ENCODE peak calls at places on chromosomes 16 and 17, in eight cellular contexts. R is esophagus squamous epithelium; Y is thyroid gland; W is CD8-positive, alpha-beta T cell; I is trophoblast cell; G is thoracic aorta; M is CD8-positive, alpha-beta memory T cell; C is MM.1S. K is an unnamed sample.

GRCh38 chr17:14308965-14309879 is 8.3 kb downstream of the HS3ST3B1 start:
- DNase-seq in R (peak; percentile 24), Y (peak; percentile 81), W (peak; percentile 90), I (peak; percentile 97), G (no peak), M (peak; percentile 89), C (no peak), K (peak; percentile 98)

GRCh38 chr16:57815987-57816745 is 13.9 kb upstream of the KIFC3 start:
- DNase-seq in R (peak; percentile 36), Y (peak; percentile 97), W (peak; percentile 46), I (peak; percentile 100), G (peak; percentile 76), M (no peak), C (peak; percentile 92), K (peak; percentile 92)

GRCh38 chr16:63130942-63131341 is 1094.7 kb upstream of the CDH8 start:
- DNase-seq in R (no peak), Y (no peak), W (no peak), I (no peak), G (no peak), M (no peak), C (no peak), K (no peak)

GRCh38 chr17:20010099-20010863 is 1.1 kb downstream of the SPECC1 start:
- DNase-seq in R (no peak), Y (peak; percentile 39), W (no peak), I (peak; percentile 20), G (no peak), M (peak; percentile 7), C (peak; percentile 44), K (peak; percentile 71)

GRCh38 chr17:78501241-78502036 is 75.8 kb downstream of the DNAH17 start:
- DNase-seq in R (no peak), Y (no peak), W (no peak), I (no peak), G (no peak), M (no peak), C (no peak), K (no peak)

GRCh38 chr16:19809693-19810092 is 75.0 kb downstream of the GPRC5B start:
- DNase-seq in R (no peak), Y (no peak), W (no peak), I (no peak), G (no peak), M (no peak), C (no peak), K (no peak)

GRCh38 chr17:36089888-36090836 is at the start of gene CCL3:
- DNase-seq in R (no peak), Y (no peak), W (peak; percentile 35), I (peak; percentile 32), G (no peak), M (no peak), C (peak; percentile 94), K (no peak)

GRCh38 chr16:88073201-88073721 is 122.0 kb downstream of the BANP start:
- DNase-seq in R (no peak), Y (no peak), W (no peak), I (no peak), G (no peak), M (no peak), C (no peak), K (no peak)

GRCh38 chr17:80348551-80349436 is 66.2 kb upstream of the ENDOV start:
- DNase-seq in R (no peak), Y (no peak), W (no peak), I (no peak), G (no peak), M (no peak), C (no peak), K (no peak)

GRCh38 chr17:56543280-56543679 is 50.2 kb upstream of the NOG start:
- DNase-seq in R (no peak), Y (no peak), W (no peak), I (no peak), G (no peak), M (no peak), C (no peak), K (no peak)

DNA sequence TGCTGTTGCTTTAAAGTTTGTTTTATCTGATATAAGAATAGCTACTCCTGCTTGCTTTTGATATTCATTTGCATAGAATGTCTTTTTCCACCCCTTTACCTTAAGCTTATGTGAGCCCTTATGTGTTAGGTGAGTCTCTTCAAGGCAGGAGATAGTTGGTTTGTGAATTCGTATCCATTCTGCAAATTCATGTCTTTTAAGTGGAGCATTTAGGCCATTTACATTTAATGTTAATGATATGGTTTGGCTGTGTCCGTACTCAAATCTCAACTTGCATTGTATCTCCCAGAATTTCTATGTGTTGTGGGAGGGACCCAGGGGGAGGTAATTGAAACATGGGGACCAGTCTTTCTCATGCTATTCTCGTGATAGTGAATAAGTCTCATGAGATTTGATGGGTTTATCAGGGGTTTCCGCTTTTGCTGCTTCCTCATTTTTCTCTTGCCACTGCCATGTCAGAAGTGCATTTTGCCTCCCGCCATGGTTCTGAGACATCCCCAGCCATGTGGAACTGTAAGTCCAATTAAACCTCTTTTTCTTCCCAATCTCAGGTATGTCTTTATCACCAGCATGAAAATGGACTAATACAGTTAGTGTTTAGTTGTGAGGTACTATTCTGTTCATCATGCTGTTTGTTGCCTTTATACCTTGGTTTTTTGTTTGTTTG is 27.2 kb downstream of the ATF7IP2 start:
- DNase-seq in R (no peak), Y (no peak), W (no peak), I (no peak), G (no peak), M (no peak), C (no peak), K (no peak)
- H3K9me3 ChIP-seq in R (peaks cover 90% of the 10 kb centered on the region), Y (no peaks in the 10 kb centered on the region), W (peaks cover 28% of the 10 kb centered on the region), I (peaks cover 11% of the 10 kb centered on the region), G (peaks cover 52% of the 10 kb centered on the region), M (peaks cover 38% of the 10 kb centered on the region), C (no peaks in the 10 kb centered on the region), K (no peaks in the 10 kb centered on the region)

GRCh38 chr17:68257924-68258323 is 10.1 kb downstream of the AMZ2 start:
- DNase-seq in R (no peak), Y (no peak), W (no peak), I (no peak), G (no peak), M (no peak), C (no peak), K (no peak)
- H3K4me3 ChIP-seq in R (no peak overlapping the region), Y (no peak overlapping the region), W (no peak overlapping the region), I (no peak overlapping the region), G (no peak overlapping the region), M (no peak overlapping the region), C (no peak overlapping the region), K (no peak overlapping the region)

DNA sequence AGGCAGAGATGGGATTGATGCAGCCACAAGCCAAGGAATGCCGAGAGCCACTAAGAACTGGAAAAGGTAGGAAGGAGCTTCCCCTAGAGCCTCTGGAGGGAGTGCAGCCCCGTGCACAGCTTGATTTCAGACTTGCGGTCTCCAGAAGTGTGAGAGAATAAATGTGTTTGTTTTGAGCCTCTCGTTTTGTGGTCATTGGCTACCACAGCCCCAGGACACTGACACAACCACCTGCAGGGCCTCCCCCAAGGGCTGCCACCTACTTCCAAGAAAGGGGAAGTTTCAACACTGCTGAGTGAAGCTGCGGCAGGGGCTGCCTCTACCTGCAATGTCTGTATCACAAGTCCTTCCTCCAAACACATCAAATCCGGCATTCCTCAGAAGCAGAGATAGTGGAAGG is 346.9 kb downstream of the C16orf95 start:
- DNase-seq in R (no peak), Y (no peak), W (no peak), I (no peak), G (no peak), M (no peak), C (no peak), K (no peak)
- H3K9me3 ChIP-seq in R (no peaks in the 10 kb centered on the region), Y (no peaks in the 10 kb centered on the region), W (no peaks in the 10 kb centered on the region), I (peaks cover 10% of the 10 kb centered on the region), G (no peaks in the 10 kb centered on the region), M (no peaks in the 10 kb centered on the region), C (no peaks in the 10 kb centered on the region), K (no peaks in the 10 kb centered on the region)

DNA sequence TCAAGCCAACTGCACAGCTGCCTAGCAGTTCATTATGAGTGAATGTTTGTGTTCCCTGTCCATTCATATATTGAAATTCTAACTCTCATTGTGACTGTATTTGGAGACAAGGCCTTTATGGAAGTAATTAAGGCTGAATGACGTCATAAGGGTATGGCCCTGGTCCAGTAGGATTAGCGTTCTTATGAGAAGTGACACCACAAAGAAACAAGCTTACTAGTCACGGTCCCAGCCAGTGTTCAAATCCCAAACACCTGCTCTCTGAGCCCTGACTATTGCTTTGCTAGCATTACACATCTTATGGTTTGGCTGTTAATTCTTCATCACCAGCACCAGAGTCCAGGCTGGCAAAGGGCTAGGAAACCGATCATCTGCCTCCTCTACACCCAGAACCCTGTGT is 2.2 kb downstream of the ZNF668 start:
- DNase-seq in R (no peak), Y (no peak), W (no peak), I (no peak), G (no peak), M (no peak), C (no peak), K (peak; percentile 57)
- H3K4me3 ChIP-seq in R (no peak overlapping the region), Y (no peak overlapping the region), W (no peak overlapping the region), I (no peak overlapping the region), G (peak overlapping the region; percentile 97), M (peak overlapping the region; percentile 100), C (peak overlapping the region; percentile 96), K (peak overlapping the region; percentile 98)

GRCh38 chr16:35862242-35862641 is 2402.8 kb downstream of the TP53TG3F start:
- DNase-seq in R (no peak), Y (no peak), W (no peak), I (no peak), G (no peak), M (no peak), C (no peak), K (no peak)
- H3K9me3 ChIP-seq in R (no peaks in the 10 kb centered on the region), Y (no peaks in the 10 kb centered on the region), W (peaks cover 8% of the 10 kb centered on the region), I (peaks cover 8% of the 10 kb centered on the region), G (no peaks in the 10 kb centered on the region), M (no peaks in the 10 kb centered on the region), C (no peaks in the 10 kb centered on the region), K (peaks cover 2% of the 10 kb centered on the region)

GRCh38 chr16:397135-397661 is at the start of gene NME4:
- DNase-seq in R (no peak), Y (peak; percentile 33), W (no peak), I (peak; percentile 63), G (no peak), M (peak; percentile 32), C (peak; percentile 37), K (peak; percentile 62)

GRCh38 chr16:400061-400540 is 1.6 kb upstream of the DECR2 start:
- DNase-seq in R (no peak), Y (no peak), W (no peak), I (no peak), G (no peak), M (no peak), C (no peak), K (no peak)

GRCh38 chr16:399278-400019 is 2.2 kb upstream of the DECR2 start:
- DNase-seq in R (no peak), Y (no peak), W (no peak), I (no peak), G (no peak), M (no peak), C (no peak), K (no peak)

GRCh38 chr16:397736-398332 is 835 bp downstream of the NME4 start:
- DNase-seq in R (no peak), Y (peak; percentile 88), W (no peak), I (peak; percentile 78), G (no peak), M (peak; percentile 29), C (peak; percentile 69), K (peak; percentile 85)

GRCh38 chr16:398551-399277 is 1.7 kb downstream of the NME4 start:
- DNase-seq in R (no peak), Y (no peak), W (no peak), I (no peak), G (no peak), M (no peak), C (no peak), K (no peak)
- H3K4me3 ChIP-seq in R (no peak overlapping the region), Y (no peak overlapping the region), W (no peak overlapping the region), I (no peak overlapping the region), G (no peak overlapping the region), M (no peak overlapping the region), C (no peak overlapping the region), K (no peak overlapping the region)

K was measured in cardiac muscle cell.